ENCODE peak calls at places on chromosome 11, in ten cellular contexts. P is fibroblast of mammary gland, L is breast epithelium, R is astrocyte of the cerebellum, Q is stomach, O is IMR-90, K is psoas muscle, D is OCI-LY7, F is kidney epithelial cell, M is heart right ventricle. E is an unnamed sample.

GRCh38 chr11:73784734-73785133 is 2.9 kb upstream of the MRPL48 start:
- DNase-seq in M (no peak), L (no peak), F (no peak), P (no peak), D (no peak), Q (no peak), K (no peak), R (no peak), O (no peak), E (no peak)

GRCh38 chr11:128686045-128686741 is 7.7 kb upstream of the FLI1 start:
- DNase-seq in K (no peak), P (no peak), F (no peak), D (no peak), M (no peak), L (no peak), Q (no peak), O (no peak), R (no peak), E (no peak)

GRCh38 chr11:45087761-45088160 is 58.7 kb upstream of the PRDM11 start:
- DNase-seq in D (no peak), R (no peak), Q (no peak), O (no peak), P (no peak), K (no peak), L (peak), M (no peak), F (no peak), E (no peak)

GRCh38 chr11:46976182-46976854 is 39.8 kb downstream of the CSTPP1 start:
- DNase-seq in K (no peak), L (no peak), O (no peak), R (no peak), F (no peak), D (no peak), Q (no peak), M (no peak), P (no peak), E (no peak)

GRCh38 chr11:86477495-86478155 is 102.9 kb downstream of the CCDC81 start:
- DNase-seq in Q (no peak), D (no peak), L (no peak), F (no peak), K (no peak), M (no peak), P (peak), R (no peak), O (peak), E (peak)

GRCh38 chr11:7882860-7883259 is 48.2 kb downstream of the OR10A6 start:
- DNase-seq in R (no peak), M (no peak), L (no peak), D (no peak), P (peak), Q (no peak), F (no peak), K (no peak), O (peak), E (no peak)

GRCh38 chr11:45333506-45333971 is 47.4 kb upstream of the SYT13 start:
- DNase-seq in K (no peak), F (no peak), O (peak), M (peak), Q (peak), D (peak), P (peak), L (no peak), R (no peak), E (peak)

GRCh38 chr11:8023831-8024555 is 36.9 kb downstream of the EIF3F start:
- DNase-seq in O (peak), P (peak), R (no peak), M (no peak), D (no peak), F (no peak), Q (no peak), L (no peak), K (no peak), E (peak)

GRCh38 chr11:72924568-72925190 is 110.5 kb downstream of the ATG16L2 start:
- DNase-seq in O (peak), L (no peak), P (peak), M (no peak), F (no peak), K (no peak), Q (no peak), D (peak), R (peak), E (peak)

DNA sequence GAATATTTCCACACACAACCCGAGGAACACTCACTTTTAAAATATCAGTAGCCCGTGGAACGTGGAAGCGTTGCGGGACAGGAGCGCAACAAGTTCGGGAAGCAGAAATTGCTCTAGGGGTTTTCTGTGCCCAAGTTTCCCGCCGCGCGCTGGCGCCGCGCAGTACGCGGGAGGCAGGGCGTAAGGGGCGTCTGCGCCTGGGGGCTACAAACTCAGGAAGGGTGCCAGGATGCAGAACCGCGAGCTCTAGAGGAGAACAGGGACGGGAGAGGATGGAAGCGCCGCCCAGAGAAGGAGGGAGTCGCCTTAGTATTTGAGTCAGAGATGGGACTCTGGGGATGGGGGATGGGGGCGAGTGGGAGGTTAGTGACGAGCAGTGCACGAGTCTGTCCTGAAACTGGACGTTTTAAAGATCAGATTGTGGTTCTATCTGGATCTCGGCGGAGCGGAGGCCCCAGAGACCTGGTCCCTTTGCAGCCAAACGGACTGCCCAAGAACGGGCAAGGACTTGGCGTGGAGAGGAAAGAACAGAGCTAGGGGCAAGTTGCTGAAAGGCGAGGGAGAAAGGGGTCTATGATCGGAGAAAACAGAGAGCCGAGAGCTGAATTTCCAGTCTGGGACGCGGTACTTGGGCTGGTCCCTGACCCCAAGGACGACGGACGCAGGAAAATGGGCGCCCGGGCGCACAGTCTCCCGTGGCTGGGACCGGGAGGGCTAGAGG is 4.7 kb downstream of the BSX start:
- DNase-seq in Q (no peak), F (no peak), K (no peak), O (no peak), L (no peak), P (no peak), R (no peak), D (no peak), M (no peak), E (no peak)
- H3K4me3 ChIP-seq in Q (no peak), F (no peak), K (peak), O (no peak), L (no peak), P (no peak), R (no peak), D (no peak), M (no peak), E (no peak)

DNA sequence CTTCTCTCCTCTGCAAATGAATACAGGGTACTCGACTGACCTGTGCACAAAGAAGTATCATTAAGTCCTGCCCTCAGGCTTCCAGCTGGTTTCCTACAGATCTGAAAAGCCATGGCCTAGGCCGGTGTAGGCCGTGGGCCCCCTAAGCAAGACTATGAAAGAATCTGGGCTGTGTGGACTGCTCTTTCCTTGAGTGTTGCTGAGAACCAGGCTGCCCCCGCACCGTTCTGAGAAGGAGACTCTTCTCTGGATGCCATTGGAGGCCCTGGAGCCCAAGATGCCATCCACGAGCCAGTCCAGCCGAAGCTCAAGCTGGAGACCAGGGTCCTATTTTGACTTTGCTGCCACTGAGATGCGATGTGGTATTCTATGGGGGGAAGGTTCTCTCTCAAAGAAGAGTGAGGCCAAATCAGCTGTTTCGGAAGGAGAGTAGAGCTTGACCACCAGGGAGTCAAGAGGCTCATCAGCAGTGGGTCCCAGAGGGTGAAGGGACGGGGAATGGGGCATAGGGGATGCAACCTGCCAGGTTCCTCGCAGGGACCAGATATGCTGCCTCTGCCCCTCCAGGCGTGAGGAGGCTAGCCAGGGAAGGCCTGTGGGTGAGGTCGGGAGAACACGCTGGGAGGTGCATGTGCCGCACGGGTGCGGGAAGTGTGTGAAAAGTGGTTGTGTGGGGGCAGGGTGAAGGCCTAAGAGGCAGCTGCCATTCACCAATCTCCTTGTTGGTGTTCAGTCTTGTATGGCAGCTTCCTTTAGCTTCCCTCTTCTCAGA is 96.4 kb upstream of the B3GAT1 start:
- DNase-seq in P (no peak), Q (peak), R (no peak), M (no peak), D (no peak), K (no peak), F (no peak), O (no peak), L (no peak), E (no peak)
- TF ChIP-seq CTCF in P (no peak), Q (no peak), R (no peak), M (no peak), D (no peak), K (no peak), F (no peak), O (no peak), L (no peak), E (no peak)

GRCh38 chr11:61832758-61833157 is 4.7 kb downstream of the FADS2 start:
- DNase-seq in L (no peak), P (no peak), O (no peak), D (no peak), M (peak), Q (peak), R (no peak), K (no peak), F (no peak), E (no peak)
- H3K4me3 ChIP-seq in L (no peak), P (no peak), O (no peak), D (no peak), M (no peak), Q (no peak), R (no peak), K (no peak), F (no peak), E (no peak)

DNA sequence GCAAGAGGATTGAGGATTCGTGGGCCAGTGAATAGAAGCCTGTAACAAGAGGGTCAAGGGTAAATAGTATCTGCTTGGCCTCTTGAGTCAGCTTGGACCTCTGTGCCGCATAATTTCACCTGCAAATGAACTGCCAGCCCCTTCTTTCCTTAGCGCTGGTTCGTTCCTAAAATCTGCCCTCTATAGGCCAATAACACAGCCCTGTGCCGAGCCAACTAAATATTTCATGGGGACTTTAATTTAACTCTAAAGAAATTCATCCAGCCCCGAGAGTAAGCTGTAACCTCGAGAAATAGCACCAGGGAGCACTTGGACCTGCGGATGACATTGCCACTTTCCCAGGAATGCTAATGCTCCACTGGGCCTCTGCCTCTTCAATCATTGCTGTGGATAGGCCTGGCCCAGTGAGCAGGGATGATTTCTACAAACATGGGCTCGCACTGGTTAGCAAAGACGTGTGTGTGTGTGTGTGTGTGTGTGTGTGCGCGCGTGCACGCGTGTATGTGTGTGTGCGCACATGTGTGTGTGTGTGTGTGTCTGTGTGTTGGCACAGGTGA is 95.3 kb upstream of the TBCEL start:
- DNase-seq in D (peak), R (no peak), F (no peak), P (no peak), M (no peak), K (no peak), O (no peak), L (no peak), Q (no peak), E (no peak)
- TF ChIP-seq CTCF in D (peak), R (no peak), F (peak), P (no peak), M (no peak), K (no peak), O (no peak), L (no peak), Q (no peak), E (no peak)

GRCh38 chr11:111378773-111379499 is at the start of gene POU2AF1:
- DNase-seq in P (peak), K (no peak), D (peak), L (peak), Q (no peak), R (peak), M (no peak), O (peak), F (no peak), E (no peak)

GRCh38 chr11:111379500-111380136 is 543 bp upstream of the POU2AF1 start:
- DNase-seq in M (no peak), O (no peak), R (no peak), P (no peak), D (peak), Q (no peak), F (no peak), K (no peak), L (no peak), E (no peak)

GRCh38 chr11:111378185-111378772 is 796 bp downstream of the POU2AF1 start:
- DNase-seq in R (no peak), P (no peak), K (no peak), Q (no peak), L (peak), D (peak), M (no peak), F (no peak), O (no peak), E (no peak)

GRCh38 chr11:111373590-111373989 is 5.5 kb downstream of the POU2AF1 start:
- DNase-seq in M (no peak), O (no peak), R (no peak), L (no peak), F (no peak), D (no peak), P (no peak), K (no peak), Q (no peak), E (no peak)

DNA sequence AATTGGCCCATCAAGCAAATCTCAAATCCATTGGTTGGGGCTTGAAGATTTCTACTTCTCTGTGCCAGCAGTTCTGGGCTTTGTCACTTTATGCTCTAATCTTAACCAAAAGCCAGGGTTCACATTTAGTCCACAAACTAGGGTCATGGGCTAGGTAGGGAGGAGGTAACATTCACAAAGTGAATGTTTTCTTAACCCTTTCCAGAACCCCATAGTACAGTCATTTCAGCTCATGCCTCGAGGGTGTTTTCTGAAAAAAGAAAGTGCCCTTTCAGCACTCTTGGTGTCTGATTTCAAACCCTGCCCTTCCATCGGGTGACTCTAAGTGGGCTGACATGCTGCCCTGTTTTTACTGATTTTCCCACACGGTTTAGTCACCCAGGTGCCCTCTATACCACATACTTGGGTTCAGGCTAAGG is 2.6 kb downstream of the POU2AF1 start:
- DNase-seq in O (no peak), M (no peak), Q (no peak), P (no peak), L (no peak), D (no peak), K (no peak), R (no peak), F (no peak), E (no peak)
- H3K4me3 ChIP-seq in O (no peak), M (no peak), Q (no peak), P (no peak), L (no peak), D (peak), K (no peak), R (no peak), F (no peak), E (no peak)

DNA sequence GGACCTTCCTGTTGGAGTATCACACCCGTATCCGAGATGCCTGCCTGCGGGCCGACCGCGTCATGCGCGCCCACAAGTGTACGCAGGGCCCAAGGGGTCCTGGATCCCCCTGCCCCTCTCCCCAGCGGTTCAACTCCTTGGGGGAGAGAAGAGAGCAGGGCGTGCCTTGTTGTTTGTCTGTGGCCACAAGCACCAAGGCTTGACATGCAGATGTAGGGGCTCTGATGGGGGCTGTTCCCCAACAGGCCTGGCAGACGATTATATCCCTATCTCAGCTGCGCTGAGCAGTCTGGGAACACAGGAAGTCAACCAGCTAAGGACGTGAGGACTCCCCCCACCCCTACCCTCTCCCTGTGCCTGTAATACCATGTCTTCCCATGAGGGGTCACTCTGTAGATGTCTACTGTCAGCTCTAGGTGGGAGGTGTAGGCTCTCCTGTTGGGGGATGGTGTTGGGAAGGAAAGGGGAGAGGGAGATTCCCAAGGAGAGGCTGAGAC is 6.8 kb downstream of the CFL1 start:
- DNase-seq in M (no peak), O (no peak), L (no peak), D (no peak), K (no peak), F (no peak), P (no peak), Q (no peak), R (no peak), E (no peak)
- TF ChIP-seq CTCF in M (peak), O (peak), L (no peak), D (peak), K (peak), F (peak), P (peak), Q (peak), R (peak), E (peak)

GRCh38 chr11:30566482-30566881 is 19.7 kb downstream of the MPPED2 start:
- DNase-seq in M (no peak), O (no peak), F (no peak), D (no peak), R (no peak), L (no peak), K (no peak), Q (no peak), P (no peak), E (no peak)

GRCh38 chr11:30561691-30562412 is 24.3 kb downstream of the MPPED2 start:
- DNase-seq in F (no peak), D (no peak), Q (no peak), M (no peak), O (peak), K (no peak), P (no peak), L (no peak), R (peak), E (no peak)

GRCh38 chr11:30564994-30565393 is 21.2 kb downstream of the MPPED2 start:
- DNase-seq in F (no peak), O (no peak), P (no peak), M (no peak), D (no peak), Q (no peak), L (no peak), K (no peak), R (no peak), E (no peak)

GRCh38 chr11:30560345-30561106 is 25.6 kb downstream of the MPPED2 start:
- DNase-seq in R (no peak), P (no peak), F (no peak), L (no peak), D (no peak), M (no peak), O (peak), K (no peak), Q (no peak), E (no peak)
- H3K4me3 ChIP-seq in R (no peak), P (no peak), F (no peak), L (no peak), D (no peak), M (no peak), O (peak), K (peak), Q (no peak), E (no peak)

E was measured in fibroblast of villous mesenchyme.